ENCODE peak calls at places on chromosomes 11 and 22, in four cellular contexts. R is left ventricle myocardium inferior, E is tibial artery, Q is dorsolateral prefrontal cortex. O is an unnamed sample.
A peak's percentile ranks its signal among the peaks of the same experiment; 100 is the strongest.

GRCh38 chr22:43860831-43861230 is 1.5 kb downstream of the SULT4A1 start:
- DNase-seq in Q (no peak), E (no peak), R (no peak), O (no peak)

GRCh38 chr11:60924906-60925684 is 835 bp downstream of the TMEM132A start:
- DNase-seq in E (no peak), Q (no peak), R (no peak), O (no peak)

GRCh38 chr22:49554296-49554625 is 273.4 kb downstream of the BRD1 start:
- DNase-seq in E (no peak), R (no peak), Q (no peak), O (no peak)

GRCh38 chr11:60175860-60176275 is 7.0 kb downstream of the MS4A6A start:
- DNase-seq in Q (no peak), R (no peak), E (no peak), O (no peak)

GRCh38 chr11:121512468-121513465 is 60.0 kb upstream of the SORL1-AS1 start:
- DNase-seq in Q (no peak), R (no peak), E (no peak), O (no peak)

GRCh38 chr11:81211050-81211449 is 1522.6 kb downstream of the FAM181B start:
- DNase-seq in Q (no peak), E (no peak), R (no peak), O (no peak)

GRCh38 chr11:1920909-1921575 is 1.5 kb downstream of the TNNT3 start:
- DNase-seq in E (no peak), R (no peak), Q (no peak), O (no peak)

GRCh38 chr11:118691926-118692830 is 12.7 kb upstream of the TREH start:
- DNase-seq in E (no peak), R (no peak), Q (no peak), O (peak; percentile 56)

GRCh38 chr11:1817511-1817910 is 17.3 kb upstream of the SYT8 start:
- DNase-seq in R (no peak), Q (no peak), E (no peak), O (no peak)

GRCh38 chr11:10386361-10386760 is 68.7 kb upstream of the AMPD3 start:
- DNase-seq in E (no peak), R (no peak), Q (no peak), O (no peak)

GRCh38 chr11:765025-765801 is 12.1 kb downstream of the GATD1 start:
- DNase-seq in Q (peak; percentile 44), R (peak; percentile 51), E (peak; percentile 77), O (peak; percentile 47)

GRCh38 chr11:394034-394857 is at the start of gene PKP3:
- DNase-seq in R (no peak), Q (no peak), E (no peak), O (peak; percentile 53)

GRCh38 chr11:121540627-121541026 is 87.9 kb upstream of the SORL1-AS1 start:
- DNase-seq in R (no peak), E (no peak), Q (no peak), O (no peak)

GRCh38 chr11:124446926-124447325 is 1.4 kb upstream of the OR8B8 start:
- DNase-seq in R (no peak), E (no peak), Q (no peak), O (no peak)

GRCh38 chr11:104572279-104572678 is 326.0 kb downstream of the CASP12 start:
- DNase-seq in E (no peak), Q (no peak), R (no peak), O (no peak)

GRCh38 chr11:65083834-65084597 is at the start of the genes CDCA5 and ZFPL1:
- DNase-seq in Q (peak; percentile 95), R (peak; percentile 94), E (peak; percentile 97), O (peak; percentile 96)

GRCh38 chr11:130070829-130071205 is 1.1 kb downstream of the APLP2 start:
- DNase-seq in R (no peak), Q (peak; percentile 7), E (no peak), O (peak; percentile 34)

GRCh38 chr11:112267188-112267591 is 6.5 kb upstream of the PLET1 start:
- DNase-seq in Q (no peak), R (no peak), E (no peak), O (no peak)

GRCh38 chr22:25688627-25689026 is 53.4 kb upstream of the MYO18B start:
- DNase-seq in Q (no peak), E (no peak), R (no peak), O (no peak)

GRCh38 chr11:105611414-105611813 is 1.5 kb downstream of the GRIA4 start:
- DNase-seq in Q (no peak), R (no peak), E (no peak), O (no peak)
- H3K4me3 ChIP-seq in Q (peak overlapping the region; percentile 59), R (peak overlapping the region; percentile 58), E (no peak overlapping the region), O (no peak overlapping the region)

GRCh38 chr11:32580967-32581366 is 2.7 kb upstream of the EIF3M start:
- DNase-seq in E (no peak), Q (no peak), R (no peak), O (no peak)

GRCh38 chr11:32584921-32585320 is 1.3 kb downstream of the EIF3M start:
- DNase-seq in R (no peak), Q (no peak), E (no peak), O (no peak)

GRCh38 chr11:32581556-32581955 is 2.1 kb upstream of the EIF3M start:
- DNase-seq in Q (no peak), R (no peak), E (no peak), O (no peak)

GRCh38 chr11:32583451-32584271 is at the start of gene EIF3M:
- DNase-seq in Q (peak; percentile 94), E (peak; percentile 97), R (peak; percentile 97), O (peak; percentile 95)

GRCh38 chr11:32586576-32587190 is 3.1 kb downstream of the EIF3M start:
- DNase-seq in Q (no peak), R (no peak), E (no peak), O (peak; percentile 21)
- TF ChIP-seq CTCF in Q (no peak), R (peak; percentile 25), E (no peak), O (peak; percentile 47)

GRCh38 chr11:68409748-68410344 is 50.7 kb upstream of the PPP6R3 start:
- DNase-seq in E (no peak), Q (no peak), R (no peak), O (no peak)
- H3K4me3 ChIP-seq in E (no peak overlapping the region), Q (no peak overlapping the region), R (no peak overlapping the region), O (no peak overlapping the region)

GRCh38 chr11:117595440-117595839 is 201.6 kb downstream of the DSCAML1 start:
- DNase-seq in R (no peak), Q (no peak), E (no peak), O (no peak)
- TF ChIP-seq CTCF in R (no peak), Q (no peak), E (no peak), O (no peak)

GRCh38 chr11:126467471-126467870 is 112.0 kb downstream of the ST3GAL4 start:
- DNase-seq in Q (no peak), R (no peak), E (no peak), O (no peak)

GRCh38 chr11:126465573-126466287 is 110.2 kb downstream of the ST3GAL4 start:
- DNase-seq in E (no peak), Q (peak; percentile 22), R (no peak), O (no peak)

GRCh38 chr11:126467046-126467370 is 111.5 kb downstream of the ST3GAL4 start:
- DNase-seq in Q (no peak), R (no peak), E (no peak), O (no peak)

GRCh38 chr11:126468102-126468521 is 112.6 kb downstream of the ST3GAL4 start:
- DNase-seq in E (no peak), Q (no peak), R (peak; percentile 27), O (no peak)

DNA sequence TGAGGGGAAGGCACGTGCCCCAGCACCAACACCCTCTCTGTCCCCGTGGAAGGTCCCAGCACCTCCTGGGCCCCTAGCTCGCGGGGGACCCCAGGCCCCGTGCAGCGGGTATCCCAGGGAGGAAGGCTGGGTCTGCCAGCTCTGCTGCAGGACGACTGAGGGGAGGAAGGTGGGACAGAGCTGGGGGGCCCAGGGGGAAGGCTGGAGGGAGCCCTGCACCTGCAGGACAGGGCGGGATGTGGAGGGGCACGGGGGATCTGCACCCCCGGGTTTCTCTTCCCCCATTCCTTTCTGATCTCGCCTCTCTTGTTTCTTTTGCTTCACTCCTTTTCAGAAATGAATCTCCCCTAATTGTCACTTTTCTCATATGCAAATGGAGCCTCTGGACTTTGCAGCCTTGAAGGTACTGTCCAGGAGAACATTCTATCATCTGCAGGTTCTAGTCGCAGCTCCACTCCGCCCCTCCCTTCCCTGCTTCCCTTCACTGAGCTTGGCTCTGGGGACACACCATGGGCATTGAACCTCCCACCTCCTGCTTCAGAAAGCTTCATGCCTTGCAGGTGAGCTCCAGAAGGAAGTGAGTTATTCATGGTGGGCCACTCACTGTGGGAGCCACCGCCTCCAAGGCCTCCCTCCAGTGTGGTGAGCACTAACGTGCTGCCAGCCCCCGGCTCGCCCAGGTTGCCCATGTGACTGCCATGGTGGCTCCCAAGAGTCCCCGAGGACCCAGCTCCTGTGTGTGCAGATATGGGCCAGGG is 111.0 kb downstream of the ST3GAL4 start:
- DNase-seq in Q (no peak), E (no peak), R (no peak), O (no peak)
- H3K4me3 ChIP-seq in Q (no peak overlapping the region), E (no peak overlapping the region), R (no peak overlapping the region), O (no peak overlapping the region)

GRCh38 chr11:7570938-7571337 is 57.1 kb downstream of the PPFIBP2 start:
- DNase-seq in E (no peak), Q (no peak), R (no peak), O (no peak)
- TF ChIP-seq CTCF in E (no peak), Q (no peak), R (no peak), O (no peak)

GRCh38 chr11:71395010-71395560 is 53.1 kb downstream of the DHCR7 start:
- DNase-seq in R (no peak), E (no peak), Q (no peak), O (no peak)

GRCh38 chr11:71397961-71398360 is 50.2 kb downstream of the DHCR7 start:
- DNase-seq in Q (no peak), E (no peak), R (no peak), O (no peak)

GRCh38 chr11:71397328-71397860 is 50.8 kb downstream of the DHCR7 start:
- DNase-seq in E (no peak), Q (no peak), R (no peak), O (no peak)

GRCh38 chr11:71395774-71396173 is 52.4 kb downstream of the DHCR7 start:
- DNase-seq in E (no peak), R (no peak), Q (no peak), O (no peak)

GRCh38 chr11:71396548-71397123 is 51.6 kb downstream of the DHCR7 start:
- DNase-seq in Q (no peak), E (no peak), R (no peak), O (no peak)
- H3K4me3 ChIP-seq in Q (no peak overlapping the region), E (no peak overlapping the region), R (no peak overlapping the region), O (no peak overlapping the region)

DNA sequence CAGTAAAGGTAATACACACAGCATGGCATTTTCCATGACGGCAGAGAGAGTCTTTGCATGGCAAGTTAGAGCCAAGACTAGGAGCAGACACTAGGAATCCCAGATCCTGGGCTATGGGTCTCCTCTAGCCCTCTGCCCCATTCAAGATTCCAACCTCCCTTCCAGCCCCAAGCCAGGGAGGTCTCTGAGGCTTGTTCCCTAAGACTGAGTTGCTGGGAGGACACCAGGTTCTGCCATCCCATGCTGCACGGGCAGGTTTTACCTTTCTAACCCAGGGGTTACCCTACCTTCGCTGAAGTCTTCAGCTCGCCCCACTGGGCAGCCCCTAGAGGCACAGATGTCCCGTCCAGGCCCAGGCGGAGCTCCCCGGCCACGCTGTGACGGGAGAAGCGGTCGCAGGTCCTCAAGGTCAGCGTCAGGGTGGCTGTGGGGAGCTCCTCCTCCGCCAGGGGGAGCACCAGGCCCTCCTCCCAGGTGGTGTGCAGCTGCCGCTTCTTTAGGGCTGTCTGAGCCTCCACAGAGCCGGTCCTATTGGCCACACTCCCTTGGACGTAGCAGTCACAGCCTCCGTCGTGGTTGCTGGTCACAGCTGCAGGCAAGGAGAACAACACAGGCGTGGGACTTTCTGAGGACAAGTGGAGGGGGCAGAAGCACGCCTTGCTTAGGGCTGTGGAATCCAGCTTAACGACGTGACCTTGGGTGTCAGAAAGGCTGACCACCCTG is 33.8 kb downstream of the SYT13 start:
- DNase-seq in E (no peak), Q (no peak), R (peak; percentile 64), O (peak; percentile 20)
- TF ChIP-seq CTCF in E (peak; percentile 54), Q (peak; percentile 29), R (peak; percentile 81), O (peak; percentile 60)